ENCODE peak calls at places on chromosomes 16 and 17, in ten cellular contexts. E, B, O, A, N, T, S, F, Q and C are unnamed samples.

GRCh38 chr16:23694707-23695373 is 16.2 kb downstream of the PLK1 start:
- DNase-seq in E (no peak), B (no peak), O (no peak), A (no peak), N (no peak), T (no peak), S (peak; percentile 34), F (no peak), Q (peak; percentile 61), C (no peak)

GRCh38 chr17:62966426-62967110 is 533 bp downstream of the TANC2 start:
- DNase-seq in E (peak; percentile 74), B (peak; percentile 54), O (no peak), A (peak; percentile 86), N (peak; percentile 52), T (peak; percentile 25), S (peak; percentile 44), F (peak; percentile 61), Q (peak; percentile 65), C (peak; percentile 25)

GRCh38 chr17:58153046-58153445 is 4.9 kb downstream of the OR4D1 start:
- DNase-seq in E (peak; percentile 11), B (no peak), O (no peak), A (no peak), N (no peak), T (no peak), S (no peak), F (no peak), Q (no peak), C (no peak)

GRCh38 chr17:57999496-58000017 is 7.5 kb downstream of the SRSF1 start:
- DNase-seq in E (no peak), B (peak; percentile 53), O (no peak), A (no peak), N (peak; percentile 89), T (peak; percentile 72), S (peak; percentile 35), F (peak; percentile 73), Q (peak; percentile 75), C (peak; percentile 27)

GRCh38 chr17:75430159-75430748 is 24.8 kb upstream of the GRB2 start:
- DNase-seq in E (peak; percentile 36), B (peak; percentile 91), O (no peak), A (no peak), N (peak; percentile 70), T (no peak), S (no peak), F (no peak), Q (peak; percentile 56), C (no peak)

GRCh38 chr16:19393226-19394074 is 24.2 kb upstream of the TMC5 start:
- DNase-seq in E (peak; percentile 65), B (no peak), O (no peak), A (no peak), N (peak; percentile 64), T (no peak), S (no peak), F (peak; percentile 72), Q (no peak), C (no peak)

GRCh38 chr17:56979091-56979480 is 1.2 kb downstream of the SCPEP1 start:
- DNase-seq in E (no peak), B (no peak), O (no peak), A (no peak), N (no peak), T (no peak), S (no peak), F (no peak), Q (no peak), C (no peak)

GRCh38 chr17:55261311-55261710 is 3.4 kb upstream of the HLF start:
- DNase-seq in E (no peak), B (no peak), O (no peak), A (no peak), N (no peak), T (no peak), S (no peak), F (no peak), Q (no peak), C (no peak)

GRCh38 chr17:7014261-7014994 is 2.0 kb downstream of the RNASEK start:
- DNase-seq in E (peak; percentile 99), B (peak; percentile 96), O (peak; percentile 82), A (peak; percentile 97), N (peak; percentile 98), T (peak; percentile 92), S (peak; percentile 89), F (peak; percentile 96), Q (peak; percentile 98), C (peak; percentile 96)

GRCh38 chr16:68367034-68367433 is 56.2 kb downstream of the PRMT7 start:
- DNase-seq in E (peak; percentile 56), B (peak; percentile 58), O (no peak), A (no peak), N (peak; percentile 52), T (peak; percentile 21), S (peak; percentile 70), F (peak; percentile 57), Q (peak; percentile 72), C (peak; percentile 41)